ENCODE peak calls at places on chromosome 19, in four cellular contexts. T is GM12878, L is K562, F is HepG2. K is an unnamed sample.
A peak's percentile ranks its signal among the peaks of the same experiment; 100 is the strongest.

GRCh38 chr19:15748239-15748638 is 10.5 kb downstream of the OR10H3 start:
- DNase-seq in T (no peak), F (no peak), L (no peak), K (no peak)

GRCh38 chr19:29873024-29873800 is 61.4 kb downstream of the CCNE1 start:
- DNase-seq in L (peak; percentile 83), F (no peak), T (no peak), K (peak; percentile 85)

GRCh38 chr19:46704379-46705076 is 12.4 kb downstream of the PRKD2 start:
- DNase-seq in T (no peak), F (peak; percentile 29), L (peak; percentile 81), K (peak; percentile 90)

GRCh38 chr19:40718774-40719391 is 2.0 kb downstream of the ITPKC start:
- DNase-seq in L (peak; percentile 62), F (peak; percentile 79), T (peak; percentile 8), K (peak; percentile 68)

GRCh38 chr19:11227201-11227886 is 12.1 kb upstream of the ANGPTL8 start:
- DNase-seq in L (peak; percentile 93), T (no peak), F (peak; percentile 27), K (no peak)

GRCh38 chr19:7355871-7356270 is 7.1 kb downstream of the ARHGEF18 start:
- DNase-seq in T (no peak), L (no peak), F (no peak), K (no peak)

GRCh38 chr19:56253737-56254136 is 18.8 kb upstream of the EDDM13 start:
- DNase-seq in L (peak; percentile 45), F (peak; percentile 48), T (no peak), K (peak; percentile 44)

GRCh38 chr19:3154957-3155736 is 19.3 kb downstream of the GNA15 start:
- DNase-seq in T (peak; percentile 88), F (peak; percentile 50), L (peak; percentile 93), K (peak; percentile 92)

GRCh38 chr19:18647371-18647767 is 10.5 kb downstream of the KLHL26 start:
- DNase-seq in L (no peak), T (no peak), F (no peak), K (no peak)

GRCh38 chr19:21147540-21147939 is 5.7 kb downstream of the ZNF431 start:
- DNase-seq in F (no peak), L (no peak), T (no peak), K (no peak)

GRCh38 chr19:1871630-1872029 is 8.3 kb upstream of the KLF16 start:
- DNase-seq in F (no peak), L (no peak), T (no peak), K (no peak)

GRCh38 chr19:39126593-39127187 is 1.1 kb downstream of the PAK4 start:
- DNase-seq in T (no peak), L (no peak), F (peak; percentile 89), K (peak; percentile 93)

GRCh38 chr19:44635581-44636438 is 7.9 kb upstream of the PVR start:
- DNase-seq in F (no peak), L (no peak), T (no peak), K (no peak)

GRCh38 chr19:39924389-39924788 is 10.0 kb downstream of the FCGBP start:
- DNase-seq in L (no peak), T (no peak), F (no peak), K (no peak)

GRCh38 chr19:39705578-39706188 is 1.4 kb downstream of the LGALS14 start:
- DNase-seq in T (no peak), L (no peak), F (no peak), K (no peak)

GRCh38 chr19:46283771-46284170 is 13.1 kb upstream of the HIF3A start:
- DNase-seq in T (no peak), F (no peak), L (no peak), K (no peak)

GRCh38 chr19:56141416-56141992 is 417 bp downstream of the ZNF444 start:
- DNase-seq in T (no peak), F (no peak), L (no peak), K (no peak)

GRCh38 chr19:19847781-19848180 is 17.9 kb upstream of the ZNF253 start:
- DNase-seq in T (no peak), F (no peak), L (no peak), K (no peak)

GRCh38 chr19:16193466-16193865 is 4.2 kb upstream of the AP1M1 start:
- DNase-seq in F (no peak), L (no peak), T (no peak), K (no peak)

GRCh38 chr19:46753420-46754155 is 7.3 kb upstream of the STRN4 start:
- DNase-seq in F (peak; percentile 48), L (peak; percentile 57), T (no peak), K (peak; percentile 64)

GRCh38 chr19:19146000-19146608 is 7.8 kb upstream of the TMEM161A start:
- DNase-seq in T (no peak), F (peak; percentile 35), L (peak; percentile 88), K (peak; percentile 55)

GRCh38 chr19:38386968-38387549 is 775 bp downstream of the GGN start:
- DNase-seq in T (no peak), L (peak; percentile 42), F (no peak), K (no peak)

GRCh38 chr19:1942934-1943555 is 2.1 kb downstream of the CSNK1G2 start:
- DNase-seq in L (no peak), T (no peak), F (no peak), K (no peak)

GRCh38 chr19:39196860-39197562 is at the start of gene NCCRP1:
- DNase-seq in L (peak; percentile 57), F (no peak), T (no peak), K (no peak)

GRCh38 chr19:57171551-57172081 is 4.3 kb upstream of the DUXA start:
- DNase-seq in T (no peak), F (peak; percentile 20), L (no peak), K (no peak)

GRCh38 chr19:14786421-14786851 is 8.1 kb upstream of the ADGRE2 start:
- DNase-seq in L (peak; percentile 74), T (no peak), F (no peak), K (no peak)

DNA sequence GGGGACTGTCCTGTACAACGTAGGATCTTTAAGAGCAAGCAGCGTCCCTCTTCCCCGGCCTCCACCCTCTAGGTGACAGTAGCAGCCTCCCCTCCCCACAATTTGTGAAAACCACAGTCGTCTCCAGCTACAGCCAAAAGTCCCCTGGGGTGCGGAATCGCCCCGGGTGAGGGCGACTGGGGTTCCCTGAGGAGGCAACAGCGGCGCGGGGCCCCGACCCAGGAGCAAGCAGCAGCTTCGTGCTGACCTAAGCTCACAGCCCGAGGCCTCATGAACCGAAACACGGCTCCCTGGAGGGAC is 322 bp downstream of the ZNF558 start:
- DNase-seq in L (no peak), T (no peak), F (no peak), K (peak; percentile 32)
- TF ChIP-seq ESRRA in L (no peak), T (no peak), F (no peak), K (no peak)

GRCh38 chr19:4277051-4277700 is 1.9 kb upstream of the SHD start:
- DNase-seq in F (no peak), L (peak; percentile 40), T (no peak), K (no peak)
- TF ChIP-seq EP300 in F (no peak), L (no peak), T (no peak), K (no peak)

GRCh38 chr19:42193294-42193693 is 24.2 kb downstream of the DEDD2 start:
- DNase-seq in F (no peak), T (no peak), L (no peak), K (no peak)

GRCh38 chr19:42193706-42194105 is 23.8 kb downstream of the DEDD2 start:
- DNase-seq in F (no peak), L (no peak), T (no peak), K (no peak)

GRCh38 chr19:42198676-42199439 is 18.6 kb downstream of the DEDD2 start:
- DNase-seq in L (no peak), T (peak; percentile 53), F (no peak), K (no peak)

GRCh38 chr19:42197375-42197817 is 20.1 kb downstream of the DEDD2 start:
- DNase-seq in F (no peak), T (no peak), L (no peak), K (no peak)

GRCh38 chr19:42196011-42197001 is 21.2 kb downstream of the DEDD2 start:
- DNase-seq in L (peak; percentile 36), T (no peak), F (no peak), K (no peak)
- TF ChIP-seq ESRRA in L (no peak), T (no peak), F (no peak), K (no peak)

GRCh38 chr19:12721656-12722565 is 1.8 kb downstream of the TNPO2 start:
- DNase-seq in F (peak; percentile 52), L (peak; percentile 89), T (no peak), K (peak; percentile 24)

GRCh38 chr19:12723383-12723642 is 419 bp downstream of the TNPO2 start:
- DNase-seq in L (no peak), F (no peak), T (no peak), K (no peak)

GRCh38 chr19:12723643-12724426 is at the start of gene TNPO2:
- DNase-seq in F (peak; percentile 71), T (peak; percentile 40), L (peak; percentile 69), K (peak; percentile 74)

GRCh38 chr19:12720851-12721655 is 2.7 kb downstream of the TNPO2 start:
- DNase-seq in T (no peak), F (no peak), L (peak; percentile 56), K (no peak)

DNA sequence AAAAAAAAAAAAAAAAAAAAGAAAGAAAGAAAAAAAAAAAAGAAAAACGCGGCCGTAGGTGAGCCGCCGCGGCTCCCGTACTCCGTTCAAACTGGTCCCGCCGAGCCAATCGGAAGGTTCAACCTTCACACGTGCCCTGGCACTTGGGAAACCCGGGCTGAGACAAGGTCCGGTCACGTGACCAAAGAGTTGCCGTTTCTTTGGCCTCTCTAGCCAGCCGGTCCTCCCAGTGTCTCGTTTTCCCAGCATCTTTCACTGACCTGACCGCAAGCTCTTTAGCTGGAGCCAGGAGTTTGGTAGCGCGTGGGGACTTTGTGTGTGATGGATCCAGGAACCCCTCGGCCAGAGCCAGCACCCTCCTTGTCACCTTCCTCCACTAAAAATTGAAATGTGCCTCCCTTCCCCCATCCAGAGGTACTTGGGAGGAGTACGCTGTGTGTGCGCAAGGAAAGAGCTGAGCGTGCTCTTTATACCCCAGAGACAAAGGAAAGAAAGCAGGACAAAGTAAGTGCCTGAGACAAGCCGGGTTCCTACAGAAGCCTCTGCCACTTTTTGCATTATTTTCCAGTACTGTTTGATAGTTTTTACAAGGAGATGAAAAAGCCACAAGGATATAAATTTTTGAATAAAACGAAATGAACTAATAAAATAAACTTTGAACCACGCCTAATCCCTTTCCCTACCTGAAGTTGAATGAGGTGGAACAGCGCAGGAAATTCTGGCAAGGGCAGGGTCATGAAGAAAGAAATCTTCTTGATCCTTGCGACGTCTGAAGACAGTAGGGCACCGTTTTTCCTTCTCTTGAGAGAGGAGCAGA is 958 bp downstream of the TNPO2 start:
- DNase-seq in L (peak; percentile 90), T (peak; percentile 81), F (peak; percentile 99), K (peak; percentile 99)
- TF ChIP-seq EP300 in L (no peak), T (peak; percentile 40), F (no peak), K (no peak)

GRCh38 chr19:31500540-31500830 is 151.2 kb upstream of the TSHZ3 start:
- DNase-seq in F (no peak), L (no peak), T (no peak), K (no peak)

GRCh38 chr19:31499281-31499680 is 150.0 kb upstream of the TSHZ3 start:
- DNase-seq in L (no peak), T (no peak), F (no peak), K (no peak)

GRCh38 chr19:31499826-31500539 is 150.7 kb upstream of the TSHZ3 start:
- DNase-seq in F (no peak), T (no peak), L (no peak), K (no peak)

GRCh38 chr19:31497709-31498108 is 148.5 kb upstream of the TSHZ3 start:
- DNase-seq in L (no peak), F (no peak), T (no peak), K (no peak)

DNA sequence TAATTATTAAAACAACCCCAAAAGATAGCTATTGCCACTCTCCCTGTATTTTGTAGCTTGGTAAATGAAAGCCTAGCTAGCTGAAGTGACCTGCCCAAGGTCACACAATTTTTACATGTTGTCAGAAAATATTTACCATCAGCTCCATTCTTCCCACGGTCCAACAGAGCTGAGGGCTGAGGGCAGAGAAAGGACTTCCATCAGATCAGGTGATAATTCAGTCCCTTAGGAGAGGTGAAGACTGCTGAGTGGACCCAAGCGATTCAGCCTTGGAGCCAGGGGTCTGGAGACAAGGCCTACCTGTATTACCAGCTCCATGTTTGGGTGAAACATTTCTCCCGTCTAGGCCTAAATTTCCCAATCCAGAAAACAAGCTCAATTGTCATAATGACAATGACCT is 149.5 kb upstream of the TSHZ3 start:
- DNase-seq in T (no peak), L (no peak), F (no peak), K (no peak)
- TF ChIP-seq ESRRA in T (no peak), L (no peak), F (no peak), K (no peak)